ENCODE peak calls at places on chromosomes 12 and 14, in six cellular contexts. One of them, this sample, is unnamed.

GRCh38 chr12:75528272-75528671 is 16.9 kb upstream of the KRR1 start:
- DNase-seq in OCI-LY7: no peak
- DNase-seq in testis: no peak
- DNase-seq in CD8-positive, alpha-beta T cell: no peak
- DNase-seq in thyroid gland: no peak
- DNase-seq in left ventricle myocardium inferior: no peak
- DNase-seq in this sample: no peak

GRCh38 chr12:91098942-91099341 is 12.4 kb downstream of the LUM start:
- DNase-seq in testis: peak
- DNase-seq in left ventricle myocardium inferior: no peak
- DNase-seq in thyroid gland: no peak
- DNase-seq in OCI-LY7: no peak
- DNase-seq in CD8-positive, alpha-beta T cell: no peak
- DNase-seq in this sample: no peak

GRCh38 chr12:56202366-56202765 is 13.1 kb upstream of the SMARCC2 start:
- DNase-seq in OCI-LY7: no peak
- DNase-seq in left ventricle myocardium inferior: no peak
- DNase-seq in CD8-positive, alpha-beta T cell: no peak
- DNase-seq in testis: no peak
- DNase-seq in thyroid gland: no peak
- DNase-seq in this sample: no peak

GRCh38 chr12:127559349-127560040 is 707.5 kb upstream of the TMEM132C start:
- DNase-seq in OCI-LY7: peak
- DNase-seq in left ventricle myocardium inferior: peak
- DNase-seq in CD8-positive, alpha-beta T cell: no peak
- DNase-seq in thyroid gland: peak
- DNase-seq in testis: peak
- DNase-seq in this sample: no peak

GRCh38 chr14:36504805-36505192 is 15.2 kb downstream of the NKX2-1 start:
- DNase-seq in OCI-LY7: no peak
- DNase-seq in left ventricle myocardium inferior: no peak
- DNase-seq in thyroid gland: no peak
- DNase-seq in CD8-positive, alpha-beta T cell: no peak
- DNase-seq in testis: no peak
- DNase-seq in this sample: no peak

GRCh38 chr12:124311292-124312109 is 16.6 kb downstream of the RFLNA start:
- DNase-seq in thyroid gland: no peak
- DNase-seq in CD8-positive, alpha-beta T cell: no peak
- DNase-seq in testis: no peak
- DNase-seq in left ventricle myocardium inferior: no peak
- DNase-seq in OCI-LY7: no peak
- DNase-seq in this sample: no peak

GRCh38 chr12:122303068-122303467 is 36.8 kb upstream of the VPS33A start:
- DNase-seq in thyroid gland: no peak
- DNase-seq in testis: no peak
- DNase-seq in CD8-positive, alpha-beta T cell: no peak
- DNase-seq in OCI-LY7: no peak
- DNase-seq in left ventricle myocardium inferior: no peak
- DNase-seq in this sample: no peak

GRCh38 chr12:57637364-57637763 is 4.4 kb upstream of the B4GALNT1 start:
- DNase-seq in left ventricle myocardium inferior: no peak
- DNase-seq in OCI-LY7: peak
- DNase-seq in testis: no peak
- DNase-seq in CD8-positive, alpha-beta T cell: no peak
- DNase-seq in thyroid gland: no peak
- DNase-seq in this sample: no peak

GRCh38 chr12:131388164-131388795 is 322.6 kb upstream of the SFSWAP start:
- DNase-seq in thyroid gland: no peak
- DNase-seq in OCI-LY7: no peak
- DNase-seq in left ventricle myocardium inferior: no peak
- DNase-seq in testis: peak
- DNase-seq in CD8-positive, alpha-beta T cell: no peak
- DNase-seq in this sample: no peak

GRCh38 chr14:101504096-101504948 is 57.0 kb upstream of the DIO3 start:
- DNase-seq in testis: peak
- DNase-seq in left ventricle myocardium inferior: no peak
- DNase-seq in OCI-LY7: no peak
- DNase-seq in CD8-positive, alpha-beta T cell: no peak
- DNase-seq in thyroid gland: no peak
- DNase-seq in this sample: peak

GRCh38 chr12:68648179-68648578 is 37.5 kb downstream of the RAP1B start:
- DNase-seq in left ventricle myocardium inferior: no peak
- DNase-seq in OCI-LY7: no peak
- DNase-seq in CD8-positive, alpha-beta T cell: no peak
- DNase-seq in testis: no peak
- DNase-seq in thyroid gland: no peak
- DNase-seq in this sample: no peak

GRCh38 chr14:73935666-73936065 is 14.2 kb downstream of the FAM161B start:
- DNase-seq in left ventricle myocardium inferior: no peak
- DNase-seq in CD8-positive, alpha-beta T cell: no peak
- DNase-seq in testis: no peak
- DNase-seq in thyroid gland: no peak
- DNase-seq in OCI-LY7: peak
- DNase-seq in this sample: no peak

GRCh38 chr14:90087433-90087832 is 25.6 kb downstream of the KCNK13 start:
- DNase-seq in testis: peak
- DNase-seq in left ventricle myocardium inferior: peak
- DNase-seq in OCI-LY7: no peak
- DNase-seq in CD8-positive, alpha-beta T cell: no peak
- DNase-seq in thyroid gland: peak
- DNase-seq in this sample: no peak

GRCh38 chr12:77841467-77842054 is 10.9 kb downstream of the NAV3 start:
- DNase-seq in testis: no peak
- DNase-seq in left ventricle myocardium inferior: no peak
- DNase-seq in OCI-LY7: no peak
- DNase-seq in CD8-positive, alpha-beta T cell: no peak
- DNase-seq in thyroid gland: no peak
- DNase-seq in this sample: no peak

GRCh38 chr12:108236366-108236765 is 102.7 kb downstream of the CMKLR1 start:
- DNase-seq in OCI-LY7: no peak
- DNase-seq in CD8-positive, alpha-beta T cell: no peak
- DNase-seq in testis: no peak
- DNase-seq in left ventricle myocardium inferior: no peak
- DNase-seq in thyroid gland: no peak
- DNase-seq in this sample: no peak

GRCh38 chr14:32300146-32300545 is 29.0 kb upstream of the AKAP6 start:
- DNase-seq in OCI-LY7: no peak
- DNase-seq in testis: peak
- DNase-seq in left ventricle myocardium inferior: no peak
- DNase-seq in thyroid gland: peak
- DNase-seq in CD8-positive, alpha-beta T cell: no peak
- DNase-seq in this sample: no peak

GRCh38 chr12:96862326-96862725 is 44.7 kb upstream of the NEDD1 start:
- DNase-seq in testis: no peak
- DNase-seq in left ventricle myocardium inferior: no peak
- DNase-seq in OCI-LY7: no peak
- DNase-seq in thyroid gland: no peak
- DNase-seq in CD8-positive, alpha-beta T cell: no peak
- DNase-seq in this sample: no peak

GRCh38 chr14:35385042-35385839 is 19.3 kb downstream of the NFKBIA start:
- DNase-seq in testis: peak
- DNase-seq in OCI-LY7: no peak
- DNase-seq in thyroid gland: peak
- DNase-seq in left ventricle myocardium inferior: peak
- DNase-seq in CD8-positive, alpha-beta T cell: no peak
- DNase-seq in this sample: no peak

GRCh38 chr12:76032043-76032981 is 736 bp upstream of the PHLDA1 start:
- DNase-seq in thyroid gland: peak
- DNase-seq in OCI-LY7: peak
- DNase-seq in CD8-positive, alpha-beta T cell: peak
- DNase-seq in testis: peak
- DNase-seq in left ventricle myocardium inferior: peak
- DNase-seq in this sample: no peak

GRCh38 chr12:49867580-49868341 is 24.9 kb upstream of the BCDIN3D start:
- DNase-seq in thyroid gland: no peak
- DNase-seq in left ventricle myocardium inferior: no peak
- DNase-seq in OCI-LY7: no peak
- DNase-seq in testis: peak
- DNase-seq in CD8-positive, alpha-beta T cell: no peak
- DNase-seq in this sample: peak

GRCh38 chr12:45122776-45123380 is 72.0 kb upstream of the DBX2 start:
- DNase-seq in testis: peak
- DNase-seq in CD8-positive, alpha-beta T cell: no peak
- DNase-seq in thyroid gland: no peak
- DNase-seq in left ventricle myocardium inferior: no peak
- DNase-seq in OCI-LY7: no peak
- DNase-seq in this sample: no peak

GRCh38 chr12:43599708-43600107 is 47.7 kb upstream of the ADAMTS20 start:
- DNase-seq in OCI-LY7: no peak
- DNase-seq in thyroid gland: no peak
- DNase-seq in testis: no peak
- DNase-seq in CD8-positive, alpha-beta T cell: no peak
- DNase-seq in left ventricle myocardium inferior: no peak
- DNase-seq in this sample: no peak

GRCh38 chr12:126926023-126926600 is 1340.9 kb upstream of the TMEM132C start:
- DNase-seq in OCI-LY7: peak
- DNase-seq in CD8-positive, alpha-beta T cell: no peak
- DNase-seq in testis: peak
- DNase-seq in left ventricle myocardium inferior: no peak
- DNase-seq in thyroid gland: no peak
- DNase-seq in this sample: no peak

GRCh38 chr14:72925815-72926291 is 411 bp upstream of the DCAF4 start:
- DNase-seq in thyroid gland: no peak
- DNase-seq in left ventricle myocardium inferior: no peak
- DNase-seq in CD8-positive, alpha-beta T cell: no peak
- DNase-seq in OCI-LY7: no peak
- DNase-seq in testis: no peak
- DNase-seq in this sample: no peak

DNA sequence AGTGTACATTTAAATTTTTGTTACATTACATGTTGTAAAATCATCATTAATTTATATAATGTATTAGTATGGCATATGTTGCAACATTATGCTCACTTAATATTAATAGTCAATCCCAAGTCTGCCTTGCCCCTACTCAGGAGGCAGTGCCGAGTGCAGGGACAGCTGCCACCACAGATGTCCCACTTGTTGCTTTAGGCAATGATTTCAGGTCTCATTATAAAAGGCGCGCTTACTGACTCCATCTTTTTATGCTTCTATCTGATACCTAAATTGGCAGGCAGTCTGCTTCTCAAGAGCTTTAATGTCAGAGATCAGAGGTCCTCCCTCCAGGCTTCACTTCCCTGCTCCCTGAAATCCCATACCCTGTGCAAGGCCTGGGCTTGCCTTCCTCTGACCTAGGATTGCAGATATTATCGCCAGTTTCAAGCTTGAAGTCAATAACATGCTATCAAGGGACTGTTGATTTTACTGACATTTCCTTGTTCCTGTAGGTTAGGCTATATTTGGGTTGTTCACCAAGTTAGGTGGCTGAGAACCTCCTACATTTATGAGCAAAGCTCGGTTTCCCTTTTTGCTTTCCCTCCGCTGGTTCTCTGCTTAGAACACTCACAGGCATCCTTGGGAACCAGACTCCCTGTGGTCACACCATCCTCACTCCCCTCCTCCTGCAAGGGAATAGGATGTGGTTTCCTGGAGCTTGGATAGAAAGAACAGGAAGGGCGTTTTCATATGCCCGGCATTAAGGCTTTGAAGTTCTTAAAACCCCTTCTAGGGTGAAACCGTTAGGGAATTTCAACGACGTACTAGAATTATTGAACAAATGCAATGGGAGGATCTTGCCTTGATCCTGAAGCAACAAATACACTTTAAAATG is 208.4 kb upstream of the FKBP4 start:
- DNase-seq in left ventricle myocardium inferior: no peak
- DNase-seq in OCI-LY7: no peak
- DNase-seq in thyroid gland: no peak
- DNase-seq in testis: no peak
- DNase-seq in CD8-positive, alpha-beta T cell: no peak
- DNase-seq in this sample: peak
- H3K27ac ChIP-seq in left ventricle myocardium inferior: no peak
- H3K27ac ChIP-seq in OCI-LY7: no peak
- H3K27ac ChIP-seq in thyroid gland: no peak
- H3K27ac ChIP-seq in testis: no peak
- H3K27ac ChIP-seq in CD8-positive, alpha-beta T cell: no peak
- H3K27ac ChIP-seq in this sample: no peak

GRCh38 chr14:69879175-69880047 is at the start of gene SMOC1:
- DNase-seq in left ventricle myocardium inferior: no peak
- DNase-seq in testis: peak
- DNase-seq in OCI-LY7: no peak
- DNase-seq in CD8-positive, alpha-beta T cell: no peak
- DNase-seq in thyroid gland: peak
- DNase-seq in this sample: no peak
- H3K4me3 ChIP-seq in left ventricle myocardium inferior: peak
- H3K4me3 ChIP-seq in testis: peak
- H3K4me3 ChIP-seq in OCI-LY7: no peak
- H3K4me3 ChIP-seq in CD8-positive, alpha-beta T cell: no peak
- H3K4me3 ChIP-seq in thyroid gland: peak
- H3K4me3 ChIP-seq in this sample: no peak

GRCh38 chr12:60501124-60501729 is 905.4 kb downstream of the SLC16A7 start:
- DNase-seq in testis: no peak
- DNase-seq in CD8-positive, alpha-beta T cell: no peak
- DNase-seq in left ventricle myocardium inferior: no peak
- DNase-seq in OCI-LY7: no peak
- DNase-seq in thyroid gland: no peak
- DNase-seq in this sample: no peak
- TF ChIP-seq CTCF in testis: no peak
- TF ChIP-seq CTCF in CD8-positive, alpha-beta T cell: no peak
- TF ChIP-seq CTCF in left ventricle myocardium inferior: no peak
- TF ChIP-seq CTCF in OCI-LY7: no peak
- TF ChIP-seq CTCF in thyroid gland: no peak
- TF ChIP-seq CTCF in this sample: no peak

DNA sequence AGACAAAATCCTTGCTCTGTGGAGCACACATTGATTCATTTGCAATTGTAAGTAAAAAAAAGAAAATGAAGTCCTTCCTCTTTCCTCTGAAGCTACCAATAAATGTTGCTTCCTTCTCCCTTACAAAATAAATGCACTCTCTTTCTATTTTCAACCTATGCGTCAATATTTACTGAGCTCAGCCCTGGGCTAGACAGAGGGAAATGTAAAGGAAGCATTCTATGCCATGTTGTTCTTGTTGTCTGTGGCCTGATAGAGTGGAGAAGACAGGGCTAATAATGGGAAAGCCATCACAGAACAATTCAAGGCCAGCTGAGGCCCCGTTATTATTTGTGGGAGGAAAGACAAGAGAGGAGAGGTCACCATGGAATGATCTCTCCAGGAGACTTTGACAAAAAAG is 3.0 kb downstream of the ABHD12B start:
- DNase-seq in testis: no peak
- DNase-seq in thyroid gland: no peak
- DNase-seq in left ventricle myocardium inferior: no peak
- DNase-seq in CD8-positive, alpha-beta T cell: no peak
- DNase-seq in OCI-LY7: no peak
- DNase-seq in this sample: no peak
- H3K27ac ChIP-seq in testis: no peak
- H3K27ac ChIP-seq in thyroid gland: no peak
- H3K27ac ChIP-seq in left ventricle myocardium inferior: no peak
- H3K27ac ChIP-seq in CD8-positive, alpha-beta T cell: no peak
- H3K27ac ChIP-seq in OCI-LY7: peak
- H3K27ac ChIP-seq in this sample: no peak

GRCh38 chr14:70934502-70935134 is 27.4 kb downstream of the PCNX1 start:
- DNase-seq in testis: no peak
- DNase-seq in CD8-positive, alpha-beta T cell: no peak
- DNase-seq in OCI-LY7: no peak
- DNase-seq in left ventricle myocardium inferior: no peak
- DNase-seq in thyroid gland: no peak
- DNase-seq in this sample: no peak
- H3K4me3 ChIP-seq in testis: no peak
- H3K4me3 ChIP-seq in CD8-positive, alpha-beta T cell: peak
- H3K4me3 ChIP-seq in OCI-LY7: no peak
- H3K4me3 ChIP-seq in left ventricle myocardium inferior: no peak
- H3K4me3 ChIP-seq in thyroid gland: no peak
- H3K4me3 ChIP-seq in this sample: no peak

This sample was measured in upper lobe of right lung.